ENCODE peak calls at places on chromosomes 7 and 10, in seven cellular contexts. One of them, this sample, is unnamed.

GRCh38 chr7:123624527-123625183 is 23.0 kb downstream of the ASB15 start:
- DNase-seq in SK-N-SH: peak; percentile 35
- DNase-seq in HepG2: peak; percentile 47
- DNase-seq in K562: peak; percentile 93
- DNase-seq in HCT116: no peak
- DNase-seq in H1: peak; percentile 83
- DNase-seq in GM12878: peak; percentile 25
- DNase-seq in this sample: no peak

GRCh38 chr10:69963178-69963834 is 89.3 kb upstream of the MACROH2A2 start:
- DNase-seq in H1: peak; percentile 39
- DNase-seq in HepG2: no peak
- DNase-seq in SK-N-SH: no peak
- DNase-seq in K562: no peak
- DNase-seq in GM12878: no peak
- DNase-seq in HCT116: no peak
- DNase-seq in this sample: no peak

GRCh38 chr7:21269021-21269420 is 158.9 kb upstream of the SP4 start:
- DNase-seq in HCT116: no peak
- DNase-seq in H1: no peak
- DNase-seq in GM12878: no peak
- DNase-seq in HepG2: no peak
- DNase-seq in SK-N-SH: no peak
- DNase-seq in K562: no peak
- DNase-seq in this sample: no peak

GRCh38 chr7:51139796-51140195 is 176.8 kb downstream of the COBL start:
- DNase-seq in H1: no peak
- DNase-seq in HCT116: no peak
- DNase-seq in K562: no peak
- DNase-seq in GM12878: no peak
- DNase-seq in SK-N-SH: no peak
- DNase-seq in HepG2: no peak
- DNase-seq in this sample: no peak

GRCh38 chr7:151699920-151700319 is 177.0 kb downstream of the PRKAG2 start:
- DNase-seq in HepG2: no peak
- DNase-seq in GM12878: no peak
- DNase-seq in SK-N-SH: no peak
- DNase-seq in K562: no peak
- DNase-seq in H1: no peak
- DNase-seq in HCT116: no peak
- DNase-seq in this sample: no peak

GRCh38 chr10:4167216-4167615 is 382.2 kb upstream of the KLF6 start:
- DNase-seq in SK-N-SH: no peak
- DNase-seq in K562: no peak
- DNase-seq in HCT116: no peak
- DNase-seq in GM12878: no peak
- DNase-seq in H1: no peak
- DNase-seq in HepG2: no peak
- DNase-seq in this sample: no peak

GRCh38 chr10:76139431-76139830 is 708.0 kb downstream of the LRMDA start:
- DNase-seq in K562: no peak
- DNase-seq in H1: no peak
- DNase-seq in HCT116: no peak
- DNase-seq in GM12878: no peak
- DNase-seq in HepG2: no peak
- DNase-seq in SK-N-SH: no peak
- DNase-seq in this sample: no peak

GRCh38 chr10:27223964-27224363 is 16.6 kb downstream of the ACBD5 start:
- DNase-seq in GM12878: no peak
- DNase-seq in HCT116: no peak
- DNase-seq in K562: peak; percentile 54
- DNase-seq in SK-N-SH: peak; percentile 26
- DNase-seq in H1: no peak
- DNase-seq in HepG2: peak; percentile 46
- DNase-seq in this sample: no peak

GRCh38 chr10:129843702-129844101 is 120.4 kb downstream of the EBF3 start:
- DNase-seq in HCT116: no peak
- DNase-seq in K562: no peak
- DNase-seq in HepG2: no peak
- DNase-seq in GM12878: no peak
- DNase-seq in H1: no peak
- DNase-seq in SK-N-SH: no peak
- DNase-seq in this sample: no peak

GRCh38 chr10:86345296-86346168 is 21.1 kb downstream of the GRID1 start:
- DNase-seq in K562: no peak
- DNase-seq in GM12878: no peak
- DNase-seq in HepG2: no peak
- DNase-seq in HCT116: peak; percentile 51
- DNase-seq in SK-N-SH: no peak
- DNase-seq in H1: no peak
- DNase-seq in this sample: no peak

GRCh38 chr10:42367532-42368230 is 270.7 kb downstream of the ZNF33B start:
- DNase-seq in GM12878: peak; percentile 15
- DNase-seq in HCT116: no peak
- DNase-seq in H1: no peak
- DNase-seq in SK-N-SH: peak; percentile 92
- DNase-seq in K562: peak; percentile 97
- DNase-seq in HepG2: no peak
- DNase-seq in this sample: peak; percentile 98

GRCh38 chr10:58631715-58632114 is 119.0 kb downstream of the BICC1 start:
- DNase-seq in SK-N-SH: no peak
- DNase-seq in K562: no peak
- DNase-seq in HepG2: no peak
- DNase-seq in GM12878: no peak
- DNase-seq in HCT116: no peak
- DNase-seq in H1: no peak
- DNase-seq in this sample: no peak

GRCh38 chr10:100315603-100316002 is 14.4 kb downstream of the PKD2L1 start:
- DNase-seq in HCT116: no peak
- DNase-seq in K562: no peak
- DNase-seq in HepG2: no peak
- DNase-seq in SK-N-SH: no peak
- DNase-seq in H1: no peak
- DNase-seq in GM12878: no peak
- DNase-seq in this sample: no peak

GRCh38 chr10:91296471-91296870 is 76.0 kb downstream of the PCGF5 start:
- DNase-seq in SK-N-SH: peak; percentile 42
- DNase-seq in GM12878: no peak
- DNase-seq in K562: peak; percentile 34
- DNase-seq in H1: no peak
- DNase-seq in HepG2: peak; percentile 37
- DNase-seq in HCT116: peak; percentile 64
- DNase-seq in this sample: no peak

GRCh38 chr10:47374611-47375536 is 9.2 kb downstream of the ZNF488 start:
- DNase-seq in HCT116: no peak
- DNase-seq in GM12878: no peak
- DNase-seq in HepG2: no peak
- DNase-seq in K562: no peak
- DNase-seq in SK-N-SH: no peak
- DNase-seq in H1: peak; percentile 26
- DNase-seq in this sample: no peak

GRCh38 chr7:5237286-5237685 is 45.5 kb upstream of the SLC29A4 start:
- DNase-seq in SK-N-SH: no peak
- DNase-seq in HCT116: no peak
- DNase-seq in HepG2: no peak
- DNase-seq in K562: no peak
- DNase-seq in H1: no peak
- DNase-seq in GM12878: no peak
- DNase-seq in this sample: no peak

GRCh38 chr10:97101166-97101940 is 84.4 kb downstream of the SLIT1 start:
- DNase-seq in SK-N-SH: no peak
- DNase-seq in GM12878: no peak
- DNase-seq in HepG2: no peak
- DNase-seq in K562: no peak
- DNase-seq in HCT116: no peak
- DNase-seq in H1: no peak
- DNase-seq in this sample: no peak

GRCh38 chr7:84855758-84856157 is 331.1 kb downstream of the SEMA3D start:
- DNase-seq in HCT116: no peak
- DNase-seq in GM12878: no peak
- DNase-seq in H1: no peak
- DNase-seq in HepG2: no peak
- DNase-seq in K562: no peak
- DNase-seq in SK-N-SH: no peak
- DNase-seq in this sample: no peak

GRCh38 chr7:159070422-159071148 is 74.1 kb downstream of the VIPR2 start:
- DNase-seq in H1: no peak
- DNase-seq in K562: no peak
- DNase-seq in SK-N-SH: no peak
- DNase-seq in HepG2: no peak
- DNase-seq in HCT116: no peak
- DNase-seq in GM12878: no peak
- DNase-seq in this sample: no peak

DNA sequence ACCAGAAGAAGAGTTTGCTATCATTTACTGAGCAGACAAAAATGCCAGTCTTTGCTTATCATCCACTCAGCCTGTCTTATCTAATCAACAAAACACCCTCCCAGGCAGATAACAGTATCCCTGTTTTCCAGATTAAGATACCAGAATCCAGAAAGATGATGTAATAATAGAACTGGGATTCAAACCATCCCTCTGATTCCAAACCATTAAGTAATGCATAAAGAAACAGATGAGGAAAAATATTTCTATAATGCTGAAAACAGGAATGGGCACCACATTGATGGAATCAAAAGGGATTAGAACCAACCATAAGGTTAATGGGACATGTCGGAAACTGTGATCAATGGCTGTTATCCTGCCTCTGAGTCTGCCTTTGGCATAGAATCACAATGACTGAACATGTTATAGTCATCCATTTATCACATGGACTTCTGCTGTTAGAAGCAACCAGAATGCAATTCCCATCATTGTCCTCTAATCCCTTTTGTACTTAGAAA is 92.1 kb upstream of the RSU1 start:
- DNase-seq in SK-N-SH: peak; percentile 64
- DNase-seq in H1: no peak
- DNase-seq in K562: no peak
- DNase-seq in HCT116: no peak
- DNase-seq in GM12878: no peak
- DNase-seq in HepG2: no peak
- DNase-seq in this sample: no peak
- TF ChIP-seq JUND in SK-N-SH: peak; percentile 55
- TF ChIP-seq JUND in H1: no peak
- TF ChIP-seq JUND in K562: no peak
- TF ChIP-seq JUND in HCT116: no peak
- TF ChIP-seq JUND in GM12878: no peak
- TF ChIP-seq JUND in HepG2: no peak
- TF ChIP-seq JUND in this sample: no peak

DNA sequence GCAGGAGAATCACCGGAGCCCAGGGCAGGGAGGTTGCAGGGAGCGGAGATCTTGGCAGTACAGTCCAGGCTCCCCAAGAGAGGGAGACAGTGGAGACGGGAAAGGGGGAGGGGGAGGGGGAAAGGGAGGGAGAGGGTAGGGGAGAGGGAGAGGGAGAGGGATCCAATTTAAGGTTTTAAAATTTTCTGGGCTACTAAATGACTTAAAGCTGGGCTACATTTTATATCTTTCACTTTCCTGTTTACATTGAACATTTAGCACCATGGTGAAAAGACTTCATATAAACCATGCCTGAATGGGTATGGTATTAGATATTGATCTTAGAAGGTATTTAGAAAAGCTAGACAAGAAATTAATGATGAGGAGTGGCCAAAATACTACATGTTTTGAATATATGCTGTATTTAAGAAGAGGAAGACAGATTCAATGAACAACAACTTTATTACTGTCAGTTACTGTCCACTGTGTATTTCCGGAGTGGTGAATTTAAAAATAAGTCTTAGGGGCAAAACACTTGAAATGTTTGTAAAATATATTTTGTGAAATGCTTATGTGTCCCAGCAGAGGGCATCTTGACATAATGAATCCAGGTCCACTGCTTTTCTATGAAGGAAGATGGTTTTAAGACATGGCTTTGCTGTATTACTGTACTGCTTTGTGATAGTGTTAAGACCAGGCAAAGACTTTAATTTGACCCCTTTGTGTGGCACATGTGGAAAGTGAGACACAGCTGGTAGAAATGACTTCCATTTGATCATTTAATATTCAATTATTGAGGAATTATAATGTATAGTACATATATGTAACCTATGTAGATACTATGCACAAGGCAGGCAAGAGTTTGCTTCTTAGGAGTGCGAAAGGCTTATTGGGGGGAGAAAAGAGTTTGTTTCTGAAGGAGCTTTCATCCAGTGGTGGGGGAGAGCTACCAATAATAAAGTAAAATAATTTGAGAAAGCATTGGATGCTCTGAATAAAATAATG is 52.8 kb downstream of the NRF1 start:
- DNase-seq in HepG2: peak; percentile 42
- DNase-seq in K562: peak; percentile 76
- DNase-seq in H1: no peak
- DNase-seq in SK-N-SH: peak; percentile 79
- DNase-seq in HCT116: peak; percentile 45
- DNase-seq in GM12878: peak; percentile 11
- DNase-seq in this sample: peak; percentile 59
- TF ChIP-seq JUND in HepG2: no peak
- TF ChIP-seq JUND in K562: no peak
- TF ChIP-seq JUND in H1: no peak
- TF ChIP-seq JUND in SK-N-SH: no peak
- TF ChIP-seq JUND in HCT116: no peak
- TF ChIP-seq JUND in GM12878: no peak
- TF ChIP-seq JUND in this sample: no peak

GRCh38 chr10:21519327-21519933 is 6.1 kb downstream of the SKIDA1 start:
- DNase-seq in SK-N-SH: no peak
- DNase-seq in GM12878: no peak
- DNase-seq in K562: no peak
- DNase-seq in HepG2: no peak
- DNase-seq in HCT116: no peak
- DNase-seq in H1: no peak
- DNase-seq in this sample: no peak
- TF ChIP-seq JUND in SK-N-SH: no peak
- TF ChIP-seq JUND in GM12878: no peak
- TF ChIP-seq JUND in K562: no peak
- TF ChIP-seq JUND in HepG2: no peak
- TF ChIP-seq JUND in HCT116: no peak
- TF ChIP-seq JUND in H1: no peak
- TF ChIP-seq JUND in this sample: no peak

GRCh38 chr7:79455173-79455790 is 1.8 kb upstream of the MAGI2 start:
- DNase-seq in HepG2: no peak
- DNase-seq in HCT116: no peak
- DNase-seq in SK-N-SH: no peak
- DNase-seq in K562: no peak
- DNase-seq in H1: no peak
- DNase-seq in GM12878: no peak
- DNase-seq in this sample: no peak

GRCh38 chr7:79454325-79454960 is 976 bp upstream of the MAGI2 start:
- DNase-seq in H1: peak; percentile 71
- DNase-seq in SK-N-SH: no peak
- DNase-seq in K562: no peak
- DNase-seq in HCT116: no peak
- DNase-seq in HepG2: no peak
- DNase-seq in GM12878: no peak
- DNase-seq in this sample: no peak

GRCh38 chr7:79452495-79453265 is 787 bp downstream of the MAGI2 start:
- DNase-seq in HepG2: peak; percentile 60
- DNase-seq in HCT116: no peak
- DNase-seq in SK-N-SH: peak; percentile 61
- DNase-seq in H1: peak; percentile 67
- DNase-seq in GM12878: no peak
- DNase-seq in K562: no peak
- DNase-seq in this sample: no peak

GRCh38 chr7:79453266-79453557 is 255 bp downstream of the MAGI2 start:
- DNase-seq in K562: no peak
- DNase-seq in H1: no peak
- DNase-seq in GM12878: no peak
- DNase-seq in SK-N-SH: no peak
- DNase-seq in HCT116: no peak
- DNase-seq in HepG2: no peak
- DNase-seq in this sample: no peak

GRCh38 chr7:79453558-79454324 is at the start of gene MAGI2:
- DNase-seq in K562: no peak
- DNase-seq in SK-N-SH: peak; percentile 94
- DNase-seq in H1: peak; percentile 77
- DNase-seq in GM12878: no peak
- DNase-seq in HepG2: peak; percentile 41
- DNase-seq in HCT116: no peak
- DNase-seq in this sample: no peak
- TF ChIP-seq JUND in K562: no peak
- TF ChIP-seq JUND in SK-N-SH: no peak
- TF ChIP-seq JUND in H1: no peak
- TF ChIP-seq JUND in GM12878: no peak
- TF ChIP-seq JUND in HepG2: no peak
- TF ChIP-seq JUND in HCT116: no peak
- TF ChIP-seq JUND in this sample: no peak

This sample was measured in T47D.